ENCODE peak calls at places on chromosomes 1 and 21, in four cellular contexts. E, H, X and C are unnamed samples.

GRCh38 chr1:39919545-39919944 is 17.8 kb upstream of the MYCL start:
- DNase-seq in X (no peak), H (peak; percentile 61), E (no peak), C (peak; percentile 81)

GRCh38 chr21:17931080-17931479 is 111.9 kb upstream of the C21orf91 start:
- DNase-seq in H (no peak), X (no peak), E (no peak), C (peak; percentile 32)

GRCh38 chr1:165560834-165561233 is 17.0 kb downstream of the LRRC52 start:
- DNase-seq in H (no peak), E (no peak), X (peak; percentile 7), C (peak; percentile 49)

GRCh38 chr1:79441243-79441642 is 434.7 kb upstream of the ADGRL4 start:
- DNase-seq in X (no peak), H (no peak), E (no peak), C (no peak)

GRCh38 chr1:58815680-58816071 is 31.8 kb upstream of the JUN start:
- DNase-seq in X (no peak), E (no peak), H (peak; percentile 59), C (no peak)

GRCh38 chr1:110235839-110236682 is 25.9 kb downstream of the KCNC4 start:
- DNase-seq in X (no peak), H (peak; percentile 42), E (no peak), C (peak; percentile 60)

GRCh38 chr1:221174598-221174997 is 295.4 kb downstream of the HLX start:
- DNase-seq in H (no peak), E (no peak), X (no peak), C (no peak)

GRCh38 chr1:117627562-117628165 is 21.8 kb downstream of the TENT5C start:
- DNase-seq in E (no peak), H (no peak), X (peak; percentile 31), C (peak; percentile 31)

GRCh38 chr1:36144413-36144812 is 4.9 kb downstream of the TRAPPC3 start:
- DNase-seq in X (no peak), E (no peak), H (no peak), C (no peak)

GRCh38 chr1:54940027-54940426 is 40.4 kb upstream of the TMEM61 start:
- DNase-seq in E (no peak), X (no peak), H (no peak), C (no peak)

GRCh38 chr1:53737648-53738204 is 1.2 kb downstream of the GLIS1 start:
- DNase-seq in X (no peak), H (no peak), E (no peak), C (peak; percentile 49)

GRCh38 chr1:42971848-42972291 is 13.2 kb upstream of the SLC2A1 start:
- DNase-seq in H (no peak), X (no peak), E (no peak), C (peak; percentile 34)

GRCh38 chr1:17632541-17633193 is 93.2 kb downstream of the ARHGEF10L start:
- DNase-seq in E (no peak), X (no peak), H (no peak), C (no peak)

GRCh38 chr1:59020151-59020997 is 236.5 kb upstream of the JUN start:
- DNase-seq in H (peak; percentile 20), X (no peak), E (peak; percentile 9), C (peak; percentile 11)

GRCh38 chr1:222090103-222090502 is 348.2 kb upstream of the DUSP10 start:
- DNase-seq in E (no peak), H (no peak), X (no peak), C (no peak)

GRCh38 chr1:96569288-96569687 is 152.3 kb upstream of the PTBP2 start:
- DNase-seq in H (no peak), X (no peak), E (no peak), C (no peak)

GRCh38 chr21:14403681-14404318 is 20.9 kb upstream of the HSPA13 start:
- DNase-seq in E (no peak), H (no peak), X (peak; percentile 25), C (peak; percentile 55)

GRCh38 chr1:153789478-153790148 is 14.4 kb downstream of the SLC27A3 start:
- DNase-seq in E (no peak), H (no peak), X (no peak), C (peak; percentile 76)

GRCh38 chr1:79124756-79125155 is 118.2 kb upstream of the ADGRL4 start:
- DNase-seq in X (no peak), H (no peak), E (no peak), C (no peak)

GRCh38 chr1:218823291-218823900 is 350.3 kb upstream of the LYPLAL1 start:
- DNase-seq in X (no peak), E (no peak), H (no peak), C (no peak)

GRCh38 chr1:218463194-218464156 is 118.3 kb downstream of the TGFB2 start:
- DNase-seq in X (no peak), E (no peak), H (peak; percentile 49), C (peak; percentile 21)

GRCh38 chr1:30310966-30311742 is 412.2 kb downstream of the MATN1 start:
- DNase-seq in H (no peak), E (no peak), X (no peak), C (no peak)

GRCh38 chr1:32464716-32465540 is at the start of gene ZBTB8B:
- DNase-seq in E (no peak), X (peak; percentile 100), H (peak; percentile 68), C (peak; percentile 95)

GRCh38 chr21:37863842-37864241 is 52.4 kb downstream of the KCNJ6 start:
- DNase-seq in E (no peak), H (no peak), X (no peak), C (no peak)

GRCh38 chr1:85230305-85230977 is 29.0 kb downstream of the C1orf52 start:
- DNase-seq in E (no peak), H (no peak), X (no peak), C (peak; percentile 19)

GRCh38 chr21:31180256-31181088 is 142.2 kb upstream of the KRTAP19-8 start:
- DNase-seq in E (no peak), H (no peak), X (peak; percentile 31), C (peak; percentile 50)

GRCh38 chr1:199778324-199778955 is 249.1 kb upstream of the NR5A2 start:
- DNase-seq in X (peak; percentile 33), H (no peak), E (no peak), C (peak; percentile 85)

GRCh38 chr1:33049381-33049780 is 12.7 kb upstream of the AK2 start:
- DNase-seq in H (no peak), E (no peak), X (no peak), C (no peak)

GRCh38 chr1:168637350-168637991 is 61.1 kb downstream of the XCL1 start:
- DNase-seq in H (no peak), E (no peak), X (peak; percentile 70), C (peak; percentile 78)

GRCh38 chr1:86739901-86740507 is 35.6 kb downstream of the SH3GLB1 start:
- DNase-seq in E (no peak), X (no peak), H (no peak), C (no peak)

GRCh38 chr1:167713330-167714081 is 8.3 kb upstream of the MPZL1 start:
- DNase-seq in E (no peak), H (peak; percentile 20), X (no peak), C (peak; percentile 57)

GRCh38 chr1:183461350-183461749 is 10.9 kb upstream of the SMG7 start:
- DNase-seq in X (no peak), E (no peak), H (peak; percentile 72), C (no peak)

GRCh38 chr1:185732941-185733340 is 1.2 kb upstream of the HMCN1 start:
- DNase-seq in E (no peak), H (no peak), X (no peak), C (peak; percentile 54)

GRCh38 chr1:167795810-167796740 is 74.3 kb downstream of the MPZL1 start:
- DNase-seq in H (peak; percentile 66), X (peak; percentile 53), E (no peak), C (peak; percentile 94)